ENCODE peak calls at places on chromosomes 1 and 21, in four cellular contexts. Y is H4, R is NCI-H1694 treated with DMSO at 0.1 percent for 48 hours, U is ovary. O is an unnamed sample.

GRCh38 chr1:43255438-43256210 is 14.2 kb upstream of the TMEM125 start:
- DNase-seq in Y (no peak), R (no peak), U (no peak), O (no peak)

GRCh38 chr1:113190930-113191329 is 117.9 kb downstream of the LRIG2 start:
- DNase-seq in Y (no peak), R (no peak), U (no peak), O (no peak)

GRCh38 chr1:45877264-45877663 is 73.9 kb downstream of the MAST2 start:
- DNase-seq in Y (no peak), R (no peak), U (no peak), O (no peak)

GRCh38 chr1:209076688-209077087 is 506.8 kb upstream of the CAMK1G start:
- DNase-seq in Y (peak), R (peak), U (no peak), O (peak)

GRCh38 chr1:218345673-218346390 is 696 bp downstream of the TGFB2 start:
- DNase-seq in Y (peak), R (peak), U (peak), O (peak)

GRCh38 chr1:42815938-42816599 is 853 bp upstream of the ERMAP start:
- DNase-seq in Y (no peak), R (peak), U (no peak), O (peak)

GRCh38 chr1:29964718-29965533 is 728.6 kb downstream of the PTPRU start:
- DNase-seq in Y (no peak), R (no peak), U (no peak), O (no peak)

GRCh38 chr1:27979151-27979858 is 19.5 kb downstream of the XKR8 start:
- DNase-seq in Y (peak), R (peak), U (no peak), O (peak)

GRCh38 chr1:27381976-27382762 is 964 bp downstream of the CD164L2 start:
- DNase-seq in Y (no peak), R (no peak), U (no peak), O (no peak)

GRCh38 chr1:229913491-229913890 is 153.5 kb upstream of the GALNT2 start:
- DNase-seq in Y (no peak), R (no peak), U (no peak), O (peak)

GRCh38 chr1:32733573-32734321 is 31.2 kb upstream of the SYNC start:
- DNase-seq in Y (no peak), R (no peak), U (no peak), O (peak)

GRCh38 chr1:151002006-151002405 is 4.7 kb downstream of the MINDY1 start:
- DNase-seq in Y (no peak), R (no peak), U (no peak), O (no peak)

GRCh38 chr21:19553930-19554615 is 1150.5 kb upstream of the TMPRSS15 start:
- DNase-seq in Y (no peak), R (no peak), U (no peak), O (no peak)

GRCh38 chr1:92961131-92961895 is at the start of gene DIPK1A:
- DNase-seq in Y (peak), R (peak), U (peak), O (peak)

GRCh38 chr1:56958526-56958925 is 7.3 kb downstream of the C8B start:
- DNase-seq in Y (no peak), R (no peak), U (no peak), O (no peak)

GRCh38 chr1:73948021-73948420 is 250.0 kb downstream of the LRRIQ3 start:
- DNase-seq in Y (no peak), R (no peak), U (no peak), O (no peak)

GRCh38 chr1:154993572-154994268 is at the start of gene LENEP:
- DNase-seq in Y (no peak), R (no peak), U (no peak), O (no peak)

GRCh38 chr1:28592314-28593071 is 428 bp downstream of the RAB42 start:
- DNase-seq in Y (no peak), R (no peak), U (no peak), O (no peak)

GRCh38 chr1:235775461-235775860 is 91.2 kb downstream of the LYST start:
- DNase-seq in Y (no peak), R (no peak), U (no peak), O (no peak)

GRCh38 chr21:34184232-34184631 is 110.9 kb downstream of the MRPS6 start:
- DNase-seq in Y (no peak), R (no peak), U (no peak), O (no peak)

GRCh38 chr1:28147264-28148094 is 29.0 kb downstream of the PTAFR start:
- DNase-seq in Y (no peak), R (no peak), U (no peak), O (no peak)

GRCh38 chr1:205301842-205302588 is 19.5 kb downstream of the NUAK2 start:
- DNase-seq in Y (no peak), R (no peak), U (no peak), O (no peak)

GRCh38 chr1:245988393-245989078 is 518.5 kb downstream of the SMYD3 start:
- DNase-seq in Y (peak), R (no peak), U (no peak), O (no peak)

GRCh38 chr1:94727846-94728715 is 92.1 kb upstream of the SLC44A3 start:
- DNase-seq in Y (peak), R (no peak), U (peak), O (peak)

GRCh38 chr1:109499661-109500536 is 6.0 kb downstream of the CYB561D1 start:
- DNase-seq in Y (no peak), R (peak), U (no peak), O (peak)

GRCh38 chr1:11376981-11377583 is 101.9 kb upstream of the DISP3 start:
- DNase-seq in Y (no peak), R (peak), U (no peak), O (no peak)

GRCh38 chr1:26283871-26284596 is 4.1 kb downstream of the SH3BGRL3 start:
- DNase-seq in Y (no peak), R (no peak), U (no peak), O (no peak)

GRCh38 chr1:235502601-235503332 is 1.5 kb downstream of the B3GALNT2 start:
- DNase-seq in Y (peak), R (no peak), U (no peak), O (peak)

GRCh38 chr1:39178541-39179431 is 25.7 kb upstream of the MACF1 start:
- DNase-seq in Y (no peak), R (no peak), U (no peak), O (peak)